ENCODE peak calls at places on chromosomes 16 and 17, in eight cellular contexts. S, N, H, I, R, O, J and V are unnamed samples.

GRCh38 chr17:82882715-82883446 is 43.1 kb upstream of the ZNF750 start:
- DNase-seq in R (no peak), I (peak; percentile 84), H (peak; percentile 82), N (no peak), J (no peak), S (no peak), O (no peak), V (no peak)

GRCh38 chr16:64096671-64097070 is 1025.2 kb downstream of the CDH11 start:
- DNase-seq in R (no peak), J (no peak), I (no peak), H (no peak), N (no peak), O (no peak), S (no peak), V (no peak)

GRCh38 chr16:55277536-55277935 is 46.5 kb upstream of the IRX6 start:
- DNase-seq in I (no peak), R (no peak), N (no peak), S (no peak), J (no peak), H (no peak), O (no peak), V (no peak)

GRCh38 chr17:29251969-29252866 is 5.6 kb downstream of the CRYBA1 start:
- DNase-seq in R (peak; percentile 18), S (peak; percentile 52), H (no peak), O (peak; percentile 48), J (peak; percentile 40), N (no peak), I (no peak), V (no peak)

GRCh38 chr16:85686912-85687591 is 1.7 kb downstream of the GINS2 start:
- DNase-seq in R (no peak), S (no peak), O (no peak), H (peak; percentile 64), I (peak; percentile 47), J (no peak), N (no peak), V (no peak)

GRCh38 chr16:10685709-10686108 is 9.0 kb downstream of the TEKT5 start:
- DNase-seq in N (no peak), J (no peak), I (no peak), S (no peak), R (no peak), H (no peak), O (no peak), V (no peak)

GRCh38 chr17:3556905-3557767 is 476 bp downstream of the TRPV3 start:
- DNase-seq in R (no peak), I (no peak), N (no peak), J (no peak), H (no peak), S (no peak), O (no peak), V (no peak)

GRCh38 chr17:40322417-40323315 is 13.7 kb downstream of the RARA start:
- DNase-seq in I (peak; percentile 96), N (peak; percentile 77), O (peak; percentile 87), H (peak; percentile 90), S (peak; percentile 89), R (peak; percentile 95), J (peak; percentile 96), V (peak; percentile 86)

GRCh38 chr16:67547423-67548264 is 14.7 kb upstream of the CTCF start:
- DNase-seq in N (no peak), I (peak; percentile 65), O (no peak), H (no peak), S (no peak), J (peak; percentile 67), R (peak; percentile 97), V (peak; percentile 37)

GRCh38 chr17:44241104-44241503 is 21.6 kb upstream of the UBTF start:
- DNase-seq in I (no peak), H (no peak), R (no peak), J (no peak), O (no peak), S (peak; percentile 22), N (no peak), V (no peak)

GRCh38 chr17:36494674-36495073 is 8.2 kb downstream of the ZNHIT3 start:
- DNase-seq in I (no peak), N (no peak), J (no peak), O (no peak), S (no peak), R (no peak), H (no peak), V (no peak)

GRCh38 chr17:40779181-40779909 is 3.0 kb downstream of the KRT27 start:
- DNase-seq in R (peak; percentile 8), N (no peak), J (no peak), O (no peak), I (peak; percentile 28), H (no peak), S (peak; percentile 6), V (no peak)

GRCh38 chr17:82862758-82863645 is 23.2 kb upstream of the ZNF750 start:
- DNase-seq in O (no peak), H (no peak), S (no peak), N (no peak), J (no peak), I (no peak), R (no peak), V (no peak)

GRCh38 chr16:87542531-87543102 is 49.8 kb upstream of the ZCCHC14 start:
- DNase-seq in R (no peak), H (no peak), I (no peak), N (no peak), S (no peak), J (no peak), O (no peak), V (no peak)

GRCh38 chr16:88195021-88195581 is 187.7 kb upstream of the ZNF469 start:
- DNase-seq in H (no peak), O (no peak), R (no peak), S (peak; percentile 72), I (no peak), N (no peak), J (no peak), V (no peak)

GRCh38 chr17:37388266-37388665 is 12.5 kb downstream of the C17orf78 start:
- DNase-seq in I (no peak), O (peak; percentile 16), H (no peak), R (no peak), S (peak; percentile 50), J (peak; percentile 32), N (no peak), V (no peak)

GRCh38 chr17:59914274-59914854 is 21.4 kb downstream of the RPS6KB1 start:
- DNase-seq in R (peak; percentile 56), H (no peak), I (peak; percentile 42), O (peak; percentile 54), S (peak; percentile 68), J (peak; percentile 53), N (no peak), V (no peak)

GRCh38 chr17:27526603-27527002 is 70.4 kb downstream of the KSR1 start:
- DNase-seq in H (no peak), S (peak; percentile 50), J (peak; percentile 35), I (peak; percentile 60), O (peak; percentile 16), R (no peak), N (peak; percentile 39), V (peak; percentile 59)

GRCh38 chr17:38616361-38616760 is 10.6 kb upstream of the SRCIN1 start:
- DNase-seq in S (no peak), J (no peak), I (no peak), R (no peak), H (no peak), N (no peak), O (no peak), V (no peak)

GRCh38 chr16:57994778-57995177 is 5.7 kb downstream of the ZNF319 start:
- DNase-seq in R (peak; percentile 83), J (peak; percentile 65), N (peak; percentile 54), I (peak; percentile 60), O (no peak), S (peak; percentile 77), H (no peak), V (peak; percentile 70)

GRCh38 chr16:80602894-80603293 is 62.1 kb downstream of the DYNLRB2 start:
- DNase-seq in N (no peak), R (no peak), S (no peak), O (no peak), I (no peak), H (no peak), J (peak; percentile 28), V (no peak)

GRCh38 chr16:51549836-51550235 is 398.8 kb upstream of the SALL1 start:
- DNase-seq in N (no peak), J (no peak), H (no peak), O (no peak), S (peak; percentile 19), R (no peak), I (no peak), V (no peak)

GRCh38 chr16:8639694-8640093 is 18.2 kb downstream of the METTL22 start:
- DNase-seq in I (no peak), J (no peak), H (no peak), R (no peak), O (no peak), N (no peak), S (no peak), V (no peak)

GRCh38 chr17:66507103-66507923 is 204.9 kb downstream of the PRKCA start:
- DNase-seq in S (peak; percentile 91), I (no peak), H (no peak), R (peak; percentile 15), N (peak; percentile 24), O (peak; percentile 64), J (peak; percentile 69), V (peak; percentile 39)

GRCh38 chr17:36849871-36850348 is 87.4 kb upstream of the LHX1 start:
- DNase-seq in S (peak; percentile 66), N (no peak), I (peak; percentile 18), H (peak; percentile 66), J (peak; percentile 77), O (peak; percentile 64), R (no peak), V (no peak)

GRCh38 chr16:12235110-12235509 is 258.6 kb downstream of the SNX29 start:
- DNase-seq in R (no peak), O (no peak), N (no peak), J (no peak), H (no peak), I (no peak), S (no peak), V (no peak)

GRCh38 chr16:13146829-13147228 is 245.4 kb downstream of the SHISA9 start:
- DNase-seq in S (no peak), H (no peak), O (no peak), N (no peak), I (no peak), J (no peak), R (no peak), V (no peak)

GRCh38 chr17:51064061-51064735 is 56.5 kb downstream of the SPAG9 start:
- DNase-seq in N (no peak), O (no peak), I (no peak), R (no peak), H (no peak), S (peak; percentile 27), J (peak; percentile 28), V (no peak)

GRCh38 chr16:10180771-10181163 is 1.5 kb downstream of the GRIN2A start:
- DNase-seq in N (peak; percentile 20), J (peak; percentile 15), O (no peak), R (peak; percentile 42), H (peak; percentile 75), S (peak; percentile 39), I (peak; percentile 10), V (peak; percentile 40)

GRCh38 chr17:1907216-1907631 is 77.4 kb downstream of the RPA1 start:
- DNase-seq in I (no peak), N (peak; percentile 30), R (no peak), J (no peak), S (no peak), H (no peak), O (no peak), V (no peak)

GRCh38 chr17:74797824-74798223 is 21.7 kb upstream of the NAT9 start:
- DNase-seq in O (no peak), J (no peak), I (no peak), H (no peak), S (no peak), N (no peak), R (no peak), V (no peak)

GRCh38 chr16:85847681-85848601 is 48.4 kb downstream of the COX4I1 start:
- DNase-seq in J (no peak), H (no peak), I (no peak), S (no peak), R (no peak), O (no peak), N (no peak), V (no peak)

GRCh38 chr17:38326996-38327792 is 16.6 kb downstream of the GPR179 start:
- DNase-seq in H (no peak), R (no peak), O (no peak), I (no peak), S (no peak), N (no peak), J (peak; percentile 52), V (no peak)

GRCh38 chr16:17379121-17379571 is 91.6 kb downstream of the XYLT1 start:
- DNase-seq in N (peak; percentile 47), S (peak; percentile 70), I (no peak), J (peak; percentile 39), H (no peak), O (peak; percentile 90), R (peak; percentile 16), V (peak; percentile 57)